ENCODE peak calls at places on chromosomes 16 and 17, in seven cellular contexts. L, A, S, H, K, Z and D are unnamed samples. For H3K4me1, the result is how much of the 10 kb centered on the place peaks cover.

GRCh38 chr16:11078812-11079459 is 134.6 kb downstream of the CLEC16A start:
- DNase-seq in L (peak), A (no peak), S (peak), H (no peak), K (no peak), Z (peak), D (no peak)

GRCh38 chr17:683499-684254 is 31.0 kb downstream of the VPS53 start:
- DNase-seq in L (no peak), A (peak), S (no peak), H (no peak), K (no peak), Z (no peak), D (no peak)

GRCh38 chr16:1181715-1182671 is 29.1 kb downstream of the CACNA1H start:
- DNase-seq in L (peak), A (peak), S (peak), H (no peak), K (peak), Z (peak), D (peak)

GRCh38 chr16:4572715-4573114 is 16.6 kb downstream of the C16orf96 start:
- DNase-seq in L (no peak), A (no peak), S (no peak), H (no peak), K (no peak), Z (no peak), D (no peak)

GRCh38 chr16:27245276-27246231 is 23.0 kb downstream of the NSMCE1 start:
- DNase-seq in L (no peak), A (peak), S (no peak), H (no peak), K (no peak), Z (peak), D (no peak)

GRCh38 chr17:75109047-75109406 is 742 bp upstream of the ARMC7 start:
- DNase-seq in L (no peak), A (no peak), S (no peak), H (no peak), K (no peak), Z (no peak), D (no peak)

GRCh38 chr17:80002690-80003490 is 32.8 kb downstream of the TBC1D16 start:
- DNase-seq in L (no peak), A (no peak), S (peak), H (no peak), K (peak), Z (no peak), D (peak)

GRCh38 chr17:74454197-74455024 is 12.0 kb upstream of the CD300A start:
- DNase-seq in L (peak), A (no peak), S (peak), H (no peak), K (no peak), Z (peak), D (peak)

GRCh38 chr17:8048236-8048635 is 9.4 kb downstream of the ALOX15B start:
- DNase-seq in L (no peak), A (no peak), S (no peak), H (no peak), K (no peak), Z (no peak), D (no peak)

GRCh38 chr17:27533068-27533397 is 76.8 kb downstream of the KSR1 start:
- DNase-seq in L (no peak), A (no peak), S (no peak), H (no peak), K (no peak), Z (no peak), D (no peak)

GRCh38 chr17:32461853-32462617 is 17.7 kb downstream of the PSMD11 start:
- DNase-seq in L (peak), A (peak), S (peak), H (no peak), K (peak), Z (peak), D (no peak)

GRCh38 chr17:5065227-5065744 is 13.0 kb upstream of the ZFP3 start:
- DNase-seq in L (no peak), A (no peak), S (no peak), H (no peak), K (no peak), Z (no peak), D (no peak)

GRCh38 chr16:76837872-76838271 is 353.1 kb upstream of the MON1B start:
- DNase-seq in L (no peak), A (no peak), S (no peak), H (no peak), K (no peak), Z (no peak), D (no peak)

GRCh38 chr17:57868007-57868774 is 18.3 kb upstream of the MRPS23 start:
- DNase-seq in L (peak), A (peak), S (peak), H (peak), K (peak), Z (peak), D (no peak)

DNA sequence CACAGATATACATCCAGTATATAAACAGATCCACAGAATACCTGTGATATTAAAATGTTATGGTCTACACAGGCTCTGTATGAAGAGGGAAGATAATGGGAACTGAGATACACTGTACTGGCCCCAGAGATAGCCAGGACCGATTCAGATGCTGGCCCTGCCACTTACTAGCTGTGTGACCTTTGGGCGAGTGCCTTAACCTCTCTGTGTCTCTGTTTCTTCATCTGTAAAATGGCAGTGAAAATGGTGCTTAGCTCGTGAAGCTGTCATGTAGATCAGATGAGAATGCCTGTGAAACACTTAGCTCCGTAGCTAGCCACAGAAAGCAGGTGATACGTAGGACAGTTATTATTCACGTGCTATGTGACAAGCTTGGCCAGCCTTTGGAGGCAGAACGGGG is 22.2 kb downstream of the NKD1 start:
- DNase-seq in L (no peak), A (no peak), S (no peak), H (no peak), K (no peak), Z (no peak), D (no peak)
- H3K4me1 ChIP-seq in L (under half), A (under half), S (under half), H (under half), K (under half), Z (under half), D (under half)

DNA sequence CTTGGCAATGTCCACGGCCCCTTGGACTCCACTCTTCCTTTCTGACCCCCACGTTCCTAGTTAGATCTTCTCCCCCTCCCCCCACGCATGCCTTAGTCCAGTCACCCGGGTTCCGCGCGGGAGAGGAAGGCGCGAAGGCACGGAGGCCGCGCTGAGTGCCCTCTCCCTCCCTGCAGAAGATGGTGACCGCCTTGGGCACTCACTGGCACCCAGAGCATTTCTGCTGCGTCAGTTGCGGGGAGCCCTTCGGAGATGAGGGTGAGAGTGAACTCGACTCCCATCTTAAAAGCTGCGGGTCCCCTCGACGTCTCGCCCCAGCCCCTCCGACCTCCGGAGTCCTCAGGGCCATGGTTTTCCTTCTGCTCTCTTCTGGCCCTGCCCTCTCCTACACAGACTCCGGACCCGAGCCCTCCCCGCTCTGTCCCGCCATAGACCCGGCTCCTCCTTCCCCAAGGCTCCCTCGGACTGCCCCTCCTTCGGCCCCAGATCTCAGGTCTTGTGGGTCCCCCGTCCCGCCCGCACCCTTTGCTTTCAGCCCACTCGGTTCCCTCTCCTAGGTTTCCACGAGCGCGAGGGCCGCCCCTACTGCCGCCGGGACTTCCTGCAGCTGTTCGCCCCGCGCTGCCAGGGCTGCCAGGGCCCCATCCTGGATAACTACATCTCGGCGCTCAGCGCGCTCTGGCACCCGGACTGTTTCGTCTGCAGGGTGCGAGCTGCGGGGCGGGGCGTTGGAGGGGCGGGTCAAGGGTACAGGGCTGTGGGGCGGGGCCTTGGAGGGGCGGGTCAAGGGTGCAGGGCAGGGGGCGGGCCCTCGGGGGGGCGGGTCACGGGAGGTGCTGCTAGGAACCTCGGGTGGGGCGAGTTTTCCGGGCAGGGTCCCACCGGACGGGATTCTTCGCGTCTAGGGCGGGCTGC is 4.6 kb downstream of the TGFB1I1 start:
- DNase-seq in L (peak), A (no peak), S (peak), H (peak), K (peak), Z (peak), D (peak)
- TF ChIP-seq POLR2A in L (peak), A (no peak), S (peak), H (peak), K (no peak), Z (no peak), D (peak)

DNA sequence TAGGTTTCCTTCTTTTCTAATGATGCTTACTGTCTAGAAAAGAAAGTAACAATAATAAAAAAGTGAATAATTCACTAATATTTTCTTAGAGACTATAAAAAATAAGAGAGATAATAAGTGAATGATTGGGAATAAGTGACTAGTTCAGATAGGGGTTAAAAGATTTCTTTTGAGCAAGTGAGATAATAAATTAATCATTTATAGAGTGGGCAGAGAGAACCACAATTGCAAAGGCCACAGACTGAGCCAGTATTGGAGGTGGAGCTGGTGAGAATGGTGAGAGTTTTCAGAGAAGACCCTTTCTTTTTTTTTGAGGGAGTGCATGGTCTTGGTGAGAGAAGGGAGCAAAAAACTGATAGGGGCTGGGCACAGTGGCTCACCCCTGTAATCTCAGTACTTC is 159.1 kb upstream of the SALL1 start:
- DNase-seq in L (no peak), A (no peak), S (no peak), H (no peak), K (no peak), Z (no peak), D (no peak)
- H3K4me1 ChIP-seq in L (under half), A (under half), S (under half), H (under half), K (under half), Z (under half), D (under half)

DNA sequence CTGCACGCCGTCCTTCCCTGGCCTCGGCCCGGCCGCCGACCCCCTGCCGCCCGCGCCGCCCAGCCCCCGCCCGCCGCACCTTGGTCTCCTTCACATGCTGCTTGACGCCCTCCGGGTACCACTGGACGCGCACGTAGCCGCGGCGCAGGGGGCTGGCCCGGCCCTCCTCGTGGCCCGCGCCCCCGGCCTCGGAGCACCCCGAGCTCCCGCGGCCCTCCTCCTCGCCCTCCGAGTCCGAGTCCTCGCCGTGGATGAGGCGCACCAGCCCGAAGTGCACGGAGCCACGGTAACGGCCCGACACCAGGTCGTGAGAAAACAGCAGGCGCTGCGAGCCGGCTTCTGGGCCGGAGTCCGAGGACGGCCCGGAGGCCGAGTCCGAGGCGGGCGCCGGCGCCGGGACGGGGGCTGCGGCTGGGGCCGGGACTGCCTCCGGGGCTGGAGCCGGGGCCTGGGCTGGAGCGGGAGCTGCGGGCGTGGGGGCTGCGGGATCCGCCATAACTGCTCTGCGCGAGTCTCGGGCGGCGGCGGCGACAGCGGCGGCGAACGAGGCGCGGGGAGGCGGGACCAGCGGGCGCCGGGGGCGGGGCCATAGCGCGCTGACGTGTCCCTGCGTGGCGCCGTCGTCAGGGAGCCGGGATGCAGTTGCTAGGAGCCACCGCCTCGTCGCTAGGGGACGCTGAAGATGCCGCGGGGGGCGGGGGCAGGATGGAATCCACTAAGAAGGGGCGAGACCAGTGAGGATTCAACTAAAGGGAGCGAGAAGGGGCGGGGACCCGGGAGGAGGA is at the start of gene UBE2O:
- DNase-seq in L (peak), A (peak), S (peak), H (peak), K (peak), Z (peak), D (peak)
- TF ChIP-seq POLR2A in L (no peak), A (peak), S (no peak), H (no peak), K (no peak), Z (peak), D (peak)

DNA sequence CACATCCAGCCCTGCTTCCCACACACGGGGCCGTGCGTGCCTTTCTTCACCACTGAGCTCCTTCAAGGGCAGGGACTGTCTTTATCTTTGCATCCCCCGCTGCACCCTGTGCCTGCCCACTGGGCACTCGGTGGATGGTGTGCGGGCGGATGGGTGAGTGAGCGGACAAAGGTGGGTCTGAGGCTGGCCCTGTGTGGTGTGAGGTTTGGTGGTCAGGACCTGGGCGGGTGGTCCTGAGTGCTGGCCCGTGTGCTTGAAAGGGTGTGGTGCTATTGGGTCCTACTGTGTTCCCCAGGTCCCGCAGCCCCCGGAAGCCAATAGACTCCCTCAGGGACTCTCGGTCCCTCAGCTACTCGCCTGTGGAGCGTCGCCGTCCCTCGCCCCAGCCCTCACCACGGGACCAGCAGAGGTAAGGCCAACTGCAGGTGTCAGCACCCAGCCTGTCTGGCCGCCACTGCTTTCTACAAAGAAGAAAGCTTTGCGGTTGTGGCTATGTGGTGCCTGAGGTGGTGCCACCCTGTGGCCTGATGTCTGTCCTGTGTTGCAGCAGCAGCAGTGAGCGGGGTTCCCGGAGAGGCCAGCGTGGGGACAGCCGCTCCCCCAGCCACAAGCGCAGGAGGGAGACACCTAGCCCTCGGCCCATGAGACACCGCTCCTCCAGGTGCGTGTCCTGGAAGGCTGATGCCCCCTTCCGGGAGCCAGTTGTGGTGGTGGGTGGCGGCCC is 6.9 kb downstream of the ELOB start:
- DNase-seq in L (no peak), A (peak), S (no peak), H (no peak), K (no peak), Z (no peak), D (peak)
- H3K4me1 ChIP-seq in L (under half), A (under half), S (under half), H (under half), K (under half), Z (under half), D (under half)